ENCODE peak calls at places on chromosome 10, in six cellular contexts. Z is stimulated activated CD4-positive, alpha-beta T cell treated with anti-CD3 and anti-CD28 coated beads, TNF-alpha, amount 100 ng/mL, for 4 hours; U is lung microvascular endothelial cell; S is activated naive CD4-positive, alpha-beta T cell treated with anti-CD3 and anti-CD28 coated beads for 36 hours; C is HS-27A; Q is type B pancreatic cell. K is an unnamed sample.

GRCh38 chr10:103692421-103693069 is 162.8 kb downstream of the SH3PXD2A start:
- DNase-seq in Z (no peak), C (no peak), S (peak), Q (no peak), U (no peak), K (no peak)

GRCh38 chr10:76242956-76243355 is 811.5 kb downstream of the LRMDA start:
- DNase-seq in Z (no peak), U (no peak), S (no peak), Q (no peak), C (no peak), K (no peak)

GRCh38 chr10:683448-684071 is 5.9 kb downstream of the DIP2C start:
- DNase-seq in C (peak), S (no peak), Q (no peak), U (no peak), Z (no peak), K (no peak)

GRCh38 chr10:2633630-2634029 is 433.7 kb upstream of the PFKP start:
- DNase-seq in U (no peak), Z (no peak), Q (no peak), C (no peak), S (no peak), K (no peak)

GRCh38 chr10:85995791-85996190 is 370.8 kb downstream of the GRID1 start:
- DNase-seq in Z (no peak), Q (no peak), S (peak), C (no peak), U (peak), K (no peak)

GRCh38 chr10:791639-792038 is 102.2 kb upstream of the DIP2C start:
- DNase-seq in Q (no peak), Z (no peak), U (no peak), S (no peak), C (no peak), K (no peak)

GRCh38 chr10:103636996-103637395 is 143.5 kb downstream of the NEURL1 start:
- DNase-seq in Q (no peak), U (no peak), Z (no peak), S (no peak), C (no peak), K (no peak)

GRCh38 chr10:17744395-17744841 is 7.6 kb upstream of the TMEM236 start:
- DNase-seq in C (no peak), U (peak), Z (no peak), Q (no peak), S (no peak), K (no peak)

GRCh38 chr10:73262105-73262730 is 9.8 kb upstream of the MRPS16 start:
- DNase-seq in Q (no peak), C (peak), S (no peak), U (no peak), Z (no peak), K (no peak)

GRCh38 chr10:11705687-11706086 is 36.5 kb upstream of the ECHDC3 start:
- DNase-seq in Q (no peak), C (no peak), S (no peak), Z (no peak), U (no peak), K (no peak)

GRCh38 chr10:103350175-103350521 is 792 bp downstream of the PCGF6 start:
- DNase-seq in Q (no peak), Z (no peak), C (no peak), S (no peak), U (no peak), K (no peak)

GRCh38 chr10:126387041-126387908 is 1.0 kb downstream of the ADAM12 start:
- DNase-seq in C (no peak), U (peak), Q (peak), Z (no peak), S (peak), K (no peak)

GRCh38 chr10:112951349-112952281 is 1.6 kb downstream of the TCF7L2 start:
- DNase-seq in C (no peak), Z (no peak), S (peak), U (peak), Q (peak), K (no peak)

GRCh38 chr10:97701438-97702064 is 12.0 kb upstream of the MARVELD1 start:
- DNase-seq in Z (peak), C (no peak), Q (no peak), U (peak), S (peak), K (no peak)

GRCh38 chr10:85674851-85675250 is 691.7 kb downstream of the GRID1 start:
- DNase-seq in S (no peak), U (peak), C (no peak), Q (no peak), Z (no peak), K (no peak)

GRCh38 chr10:78301891-78302738 is 268.5 kb downstream of the RPS24 start:
- DNase-seq in Z (no peak), S (no peak), Q (peak), U (no peak), C (no peak), K (no peak)

GRCh38 chr10:78248651-78249464 is 215.2 kb downstream of the RPS24 start:
- DNase-seq in C (no peak), S (no peak), Q (no peak), U (no peak), Z (no peak), K (no peak)

GRCh38 chr10:98478430-98479222 is 31.9 kb upstream of the HPS1 start:
- DNase-seq in S (no peak), Q (no peak), U (no peak), C (no peak), Z (no peak), K (no peak)

GRCh38 chr10:3471927-3472704 is 299.5 kb upstream of the PITRM1 start:
- DNase-seq in S (no peak), U (peak), Q (no peak), Z (no peak), C (no peak), K (no peak)

GRCh38 chr10:66783296-66783695 is 142.5 kb upstream of the LRRTM3 start:
- DNase-seq in S (no peak), Z (no peak), U (no peak), C (no peak), Q (no peak), K (no peak)

GRCh38 chr10:110818311-110819257 is 53.1 kb upstream of the PDCD4 start:
- DNase-seq in U (no peak), S (no peak), Z (no peak), Q (no peak), C (no peak), K (no peak)

GRCh38 chr10:61860964-61861758 is 40.3 kb upstream of the ARID5B start:
- DNase-seq in C (no peak), Q (no peak), S (no peak), U (no peak), Z (no peak), K (no peak)

GRCh38 chr10:112262556-112262955 is 20.6 kb upstream of the TECTB start:
- DNase-seq in C (no peak), Z (no peak), U (no peak), Q (no peak), S (no peak), K (no peak)

GRCh38 chr10:67783576-67784294 is 54.3 kb downstream of the DNAJC12 start:
- DNase-seq in Q (no peak), Z (no peak), S (no peak), U (no peak), C (no peak), K (no peak)

GRCh38 chr10:104580774-104581675 is 60.1 kb upstream of the SORCS3 start:
- DNase-seq in S (peak), C (peak), Z (peak), Q (peak), U (peak), K (peak)

GRCh38 chr10:132523561-132524442 is 13.8 kb upstream of the INPP5A start:
- DNase-seq in C (no peak), S (no peak), Q (no peak), U (no peak), Z (no peak), K (no peak)

GRCh38 chr10:125559210-125559609 is 123.8 kb downstream of the TEX36 start:
- DNase-seq in Q (no peak), U (no peak), S (no peak), C (no peak), Z (no peak), K (no peak)

K was measured in iPS DF 19.7.